ENCODE peak calls at places on chromosomes 11 and 22, in eight cellular contexts. One of them, this sample, is unnamed.

GRCh38 chr11:34331329-34331728 is 26.5 kb downstream of the ABTB2 start:
- DNase-seq in MCF 10A: peak
- DNase-seq in CMK: no peak
- DNase-seq in mesenchymal stem cell: no peak
- DNase-seq in fibroblast of villous mesenchyme: no peak
- DNase-seq in T-helper 9 cell: no peak
- DNase-seq in RWPE2: no peak
- DNase-seq in kidney epithelial cell: no peak
- DNase-seq in this sample: peak

GRCh38 chr11:92152245-92152644 is 72.4 kb upstream of the FAT3 start:
- DNase-seq in MCF 10A: peak
- DNase-seq in CMK: no peak
- DNase-seq in mesenchymal stem cell: no peak
- DNase-seq in fibroblast of villous mesenchyme: no peak
- DNase-seq in T-helper 9 cell: no peak
- DNase-seq in RWPE2: no peak
- DNase-seq in kidney epithelial cell: no peak
- DNase-seq in this sample: no peak

GRCh38 chr11:65787649-65788622 is 1.1 kb downstream of the OVOL1 start:
- DNase-seq in MCF 10A: no peak
- DNase-seq in CMK: peak
- DNase-seq in mesenchymal stem cell: no peak
- DNase-seq in fibroblast of villous mesenchyme: no peak
- DNase-seq in T-helper 9 cell: no peak
- DNase-seq in RWPE2: no peak
- DNase-seq in kidney epithelial cell: no peak
- DNase-seq in this sample: no peak

GRCh38 chr11:77082838-77083552 is 16.2 kb downstream of the CAPN5 start:
- DNase-seq in MCF 10A: no peak
- DNase-seq in CMK: no peak
- DNase-seq in mesenchymal stem cell: peak
- DNase-seq in fibroblast of villous mesenchyme: peak
- DNase-seq in T-helper 9 cell: no peak
- DNase-seq in RWPE2: peak
- DNase-seq in kidney epithelial cell: no peak
- DNase-seq in this sample: no peak

GRCh38 chr22:25898707-25899365 is 156.8 kb downstream of the MYO18B start:
- DNase-seq in MCF 10A: no peak
- DNase-seq in CMK: no peak
- DNase-seq in mesenchymal stem cell: no peak
- DNase-seq in fibroblast of villous mesenchyme: no peak
- DNase-seq in T-helper 9 cell: no peak
- DNase-seq in RWPE2: no peak
- DNase-seq in kidney epithelial cell: no peak
- DNase-seq in this sample: no peak

GRCh38 chr11:114082415-114082748 is 22.9 kb downstream of the ZBTB16 start:
- DNase-seq in MCF 10A: peak
- DNase-seq in CMK: no peak
- DNase-seq in mesenchymal stem cell: peak
- DNase-seq in fibroblast of villous mesenchyme: peak
- DNase-seq in T-helper 9 cell: no peak
- DNase-seq in RWPE2: no peak
- DNase-seq in kidney epithelial cell: no peak
- DNase-seq in this sample: no peak

GRCh38 chr22:44085743-44086741 is 61.9 kb downstream of the PARVB start:
- DNase-seq in MCF 10A: peak
- DNase-seq in CMK: no peak
- DNase-seq in mesenchymal stem cell: peak
- DNase-seq in fibroblast of villous mesenchyme: peak
- DNase-seq in T-helper 9 cell: no peak
- DNase-seq in RWPE2: no peak
- DNase-seq in kidney epithelial cell: peak
- DNase-seq in this sample: peak

GRCh38 chr22:18068381-18068988 is 9.3 kb upstream of the PEX26 start:
- DNase-seq in MCF 10A: no peak
- DNase-seq in CMK: no peak
- DNase-seq in mesenchymal stem cell: no peak
- DNase-seq in fibroblast of villous mesenchyme: no peak
- DNase-seq in T-helper 9 cell: no peak
- DNase-seq in RWPE2: no peak
- DNase-seq in kidney epithelial cell: no peak
- DNase-seq in this sample: peak

GRCh38 chr11:10497371-10498021 is 42.4 kb downstream of the AMPD3 start:
- DNase-seq in MCF 10A: no peak
- DNase-seq in CMK: no peak
- DNase-seq in mesenchymal stem cell: no peak
- DNase-seq in fibroblast of villous mesenchyme: no peak
- DNase-seq in T-helper 9 cell: no peak
- DNase-seq in RWPE2: no peak
- DNase-seq in kidney epithelial cell: no peak
- DNase-seq in this sample: no peak

GRCh38 chr11:61118406-61118805 is 16.1 kb downstream of the CD5 start:
- DNase-seq in MCF 10A: no peak
- DNase-seq in CMK: no peak
- DNase-seq in mesenchymal stem cell: no peak
- DNase-seq in fibroblast of villous mesenchyme: no peak
- DNase-seq in T-helper 9 cell: no peak
- DNase-seq in RWPE2: peak
- DNase-seq in kidney epithelial cell: no peak
- DNase-seq in this sample: no peak

GRCh38 chr11:34405079-34405858 is 33.5 kb upstream of the CAT start:
- DNase-seq in MCF 10A: peak
- DNase-seq in CMK: no peak
- DNase-seq in mesenchymal stem cell: no peak
- DNase-seq in fibroblast of villous mesenchyme: no peak
- DNase-seq in T-helper 9 cell: no peak
- DNase-seq in RWPE2: no peak
- DNase-seq in kidney epithelial cell: no peak
- DNase-seq in this sample: no peak

GRCh38 chr11:47257518-47258316 is at the start of gene NR1H3:
- DNase-seq in MCF 10A: peak
- DNase-seq in CMK: peak
- DNase-seq in mesenchymal stem cell: peak
- DNase-seq in fibroblast of villous mesenchyme: peak
- DNase-seq in T-helper 9 cell: no peak
- DNase-seq in RWPE2: no peak
- DNase-seq in kidney epithelial cell: no peak
- DNase-seq in this sample: no peak

GRCh38 chr22:32106930-32107329 is 52.2 kb downstream of the C22orf42 start:
- DNase-seq in MCF 10A: peak
- DNase-seq in CMK: no peak
- DNase-seq in mesenchymal stem cell: no peak
- DNase-seq in fibroblast of villous mesenchyme: peak
- DNase-seq in T-helper 9 cell: no peak
- DNase-seq in RWPE2: no peak
- DNase-seq in kidney epithelial cell: no peak
- DNase-seq in this sample: peak

GRCh38 chr22:44023404-44024287 is 456 bp upstream of the PARVB start:
- DNase-seq in MCF 10A: peak
- DNase-seq in CMK: no peak
- DNase-seq in mesenchymal stem cell: peak
- DNase-seq in fibroblast of villous mesenchyme: peak
- DNase-seq in T-helper 9 cell: no peak
- DNase-seq in RWPE2: no peak
- DNase-seq in kidney epithelial cell: no peak
- DNase-seq in this sample: no peak

GRCh38 chr11:94417386-94417987 is 16.3 kb upstream of the GPR83 start:
- DNase-seq in MCF 10A: peak
- DNase-seq in CMK: no peak
- DNase-seq in mesenchymal stem cell: peak
- DNase-seq in fibroblast of villous mesenchyme: peak
- DNase-seq in T-helper 9 cell: no peak
- DNase-seq in RWPE2: no peak
- DNase-seq in kidney epithelial cell: no peak
- DNase-seq in this sample: peak

GRCh38 chr11:61477734-61478148 is 30.8 kb upstream of the LRRC10B start:
- DNase-seq in MCF 10A: peak
- DNase-seq in CMK: no peak
- DNase-seq in mesenchymal stem cell: peak
- DNase-seq in fibroblast of villous mesenchyme: peak
- DNase-seq in T-helper 9 cell: peak
- DNase-seq in RWPE2: no peak
- DNase-seq in kidney epithelial cell: no peak
- DNase-seq in this sample: no peak

GRCh38 chr11:108302121-108302785 is 79.4 kb downstream of the ATM start:
- DNase-seq in MCF 10A: peak
- DNase-seq in CMK: no peak
- DNase-seq in mesenchymal stem cell: peak
- DNase-seq in fibroblast of villous mesenchyme: peak
- DNase-seq in T-helper 9 cell: no peak
- DNase-seq in RWPE2: no peak
- DNase-seq in kidney epithelial cell: no peak
- DNase-seq in this sample: peak

GRCh38 chr11:43573873-43574272 is 106.7 kb upstream of the HSD17B12 start:
- DNase-seq in MCF 10A: no peak
- DNase-seq in CMK: no peak
- DNase-seq in mesenchymal stem cell: no peak
- DNase-seq in fibroblast of villous mesenchyme: no peak
- DNase-seq in T-helper 9 cell: no peak
- DNase-seq in RWPE2: no peak
- DNase-seq in kidney epithelial cell: no peak
- DNase-seq in this sample: no peak

GRCh38 chr22:39457546-39458442 is 982 bp downstream of the MGAT3 start:
- DNase-seq in MCF 10A: no peak
- DNase-seq in CMK: no peak
- DNase-seq in mesenchymal stem cell: no peak
- DNase-seq in fibroblast of villous mesenchyme: no peak
- DNase-seq in T-helper 9 cell: no peak
- DNase-seq in RWPE2: no peak
- DNase-seq in kidney epithelial cell: no peak
- DNase-seq in this sample: no peak

GRCh38 chr11:64722141-64723050 is 601 bp downstream of the NRXN2 start:
- DNase-seq in MCF 10A: no peak
- DNase-seq in CMK: no peak
- DNase-seq in mesenchymal stem cell: no peak
- DNase-seq in fibroblast of villous mesenchyme: no peak
- DNase-seq in T-helper 9 cell: no peak
- DNase-seq in RWPE2: no peak
- DNase-seq in kidney epithelial cell: no peak
- DNase-seq in this sample: no peak

GRCh38 chr11:35014352-35014751 is 97.9 kb downstream of the PDHX start:
- DNase-seq in MCF 10A: no peak
- DNase-seq in CMK: no peak
- DNase-seq in mesenchymal stem cell: peak
- DNase-seq in fibroblast of villous mesenchyme: peak
- DNase-seq in T-helper 9 cell: no peak
- DNase-seq in RWPE2: no peak
- DNase-seq in kidney epithelial cell: no peak
- DNase-seq in this sample: peak

GRCh38 chr22:17754233-17754925 is 19.9 kb downstream of the BID start:
- DNase-seq in MCF 10A: no peak
- DNase-seq in CMK: no peak
- DNase-seq in mesenchymal stem cell: no peak
- DNase-seq in fibroblast of villous mesenchyme: no peak
- DNase-seq in T-helper 9 cell: no peak
- DNase-seq in RWPE2: no peak
- DNase-seq in kidney epithelial cell: no peak
- DNase-seq in this sample: no peak

GRCh38 chr11:75939992-75940391 is 125.0 kb downstream of the UVRAG start:
- DNase-seq in MCF 10A: no peak
- DNase-seq in CMK: no peak
- DNase-seq in mesenchymal stem cell: no peak
- DNase-seq in fibroblast of villous mesenchyme: no peak
- DNase-seq in T-helper 9 cell: no peak
- DNase-seq in RWPE2: no peak
- DNase-seq in kidney epithelial cell: no peak
- DNase-seq in this sample: no peak

GRCh38 chr11:75056806-75057205 is 39.9 kb downstream of the OR2AT4 start:
- DNase-seq in MCF 10A: peak
- DNase-seq in CMK: no peak
- DNase-seq in mesenchymal stem cell: no peak
- DNase-seq in fibroblast of villous mesenchyme: no peak
- DNase-seq in T-helper 9 cell: no peak
- DNase-seq in RWPE2: no peak
- DNase-seq in kidney epithelial cell: no peak
- DNase-seq in this sample: peak

GRCh38 chr11:36295926-36296325 is at the start of gene PRR5L:
- DNase-seq in MCF 10A: no peak
- DNase-seq in CMK: no peak
- DNase-seq in mesenchymal stem cell: no peak
- DNase-seq in fibroblast of villous mesenchyme: no peak
- DNase-seq in T-helper 9 cell: no peak
- DNase-seq in RWPE2: no peak
- DNase-seq in kidney epithelial cell: no peak
- DNase-seq in this sample: no peak

GRCh38 chr11:32079511-32079910 is 11.4 kb upstream of the RCN1 start:
- DNase-seq in MCF 10A: no peak
- DNase-seq in CMK: no peak
- DNase-seq in mesenchymal stem cell: no peak
- DNase-seq in fibroblast of villous mesenchyme: no peak
- DNase-seq in T-helper 9 cell: no peak
- DNase-seq in RWPE2: no peak
- DNase-seq in kidney epithelial cell: no peak
- DNase-seq in this sample: no peak

GRCh38 chr22:37329239-37330140 is 47.2 kb downstream of the CYTH4 start:
- DNase-seq in MCF 10A: peak
- DNase-seq in CMK: no peak
- DNase-seq in mesenchymal stem cell: peak
- DNase-seq in fibroblast of villous mesenchyme: no peak
- DNase-seq in T-helper 9 cell: no peak
- DNase-seq in RWPE2: no peak
- DNase-seq in kidney epithelial cell: no peak
- DNase-seq in this sample: peak

GRCh38 chr22:45531441-45531840 is 28.8 kb downstream of the FBLN1 start:
- DNase-seq in MCF 10A: peak
- DNase-seq in CMK: no peak
- DNase-seq in mesenchymal stem cell: no peak
- DNase-seq in fibroblast of villous mesenchyme: no peak
- DNase-seq in T-helper 9 cell: no peak
- DNase-seq in RWPE2: no peak
- DNase-seq in kidney epithelial cell: no peak
- DNase-seq in this sample: peak

This sample was measured in bronchial epithelial cell.